ENCODE peak calls at places on chromosomes 6 and 20, in eight cellular contexts. E, C, W, A, P, I, R and N are unnamed samples.

GRCh38 chr20:44247131-44247571 is at the start of gene GDAP1L1:
- DNase-seq in E (no peak), R (peak; percentile 26), W (no peak), A (peak; percentile 40), I (no peak), P (peak; percentile 73), C (peak; percentile 90), N (peak; percentile 22)

GRCh38 chr20:47311211-47311610 is 45.3 kb downstream of the ZMYND8 start:
- DNase-seq in A (no peak), W (no peak), P (no peak), I (no peak), C (no peak), R (no peak), E (no peak), N (no peak)

GRCh38 chr6:39143238-39143930 is 28.4 kb upstream of the SAYSD1 start:
- DNase-seq in I (no peak), R (no peak), P (no peak), E (no peak), C (no peak), W (peak; percentile 5), A (no peak), N (no peak)

GRCh38 chr6:122033564-122034181 is 365.8 kb upstream of the HSF2 start:
- DNase-seq in I (peak; percentile 19), R (no peak), P (no peak), C (no peak), W (peak; percentile 88), E (peak; percentile 77), A (no peak), N (no peak)

GRCh38 chr6:106495014-106495413 is 134.3 kb downstream of the RTN4IP1 start:
- DNase-seq in R (no peak), E (no peak), P (no peak), I (no peak), A (no peak), W (no peak), C (no peak), N (no peak)

GRCh38 chr6:100276311-100277057 is 188.2 kb downstream of the SIM1 start:
- DNase-seq in W (no peak), P (no peak), R (no peak), C (no peak), I (no peak), E (no peak), A (no peak), N (no peak)

GRCh38 chr20:51862796-51863195 is 60.5 kb upstream of the SALL4 start:
- DNase-seq in R (no peak), W (no peak), P (no peak), A (no peak), E (peak; percentile 31), C (no peak), I (no peak), N (no peak)

GRCh38 chr20:45049904-45050471 is 50.9 kb downstream of the KCNS1 start:
- DNase-seq in A (no peak), W (no peak), E (no peak), I (no peak), C (no peak), R (no peak), P (no peak), N (no peak)

GRCh38 chr20:46458891-46459750 is 52.7 kb upstream of the ELMO2 start:
- DNase-seq in A (peak; percentile 22), I (no peak), P (peak; percentile 94), C (peak; percentile 88), W (no peak), R (peak; percentile 40), E (no peak), N (peak; percentile 77)

GRCh38 chr20:2815242-2815900 is 584 bp downstream of the C20orf141 start:
- DNase-seq in P (no peak), C (no peak), E (no peak), A (no peak), W (no peak), R (no peak), I (no peak), N (no peak)

GRCh38 chr6:117911660-117912059 is 4.6 kb downstream of the SLC35F1 start:
- DNase-seq in A (no peak), W (no peak), I (no peak), C (no peak), R (no peak), E (no peak), P (no peak), N (no peak)

GRCh38 chr6:135230702-135231468 is 49.8 kb downstream of the MYB start:
- DNase-seq in R (no peak), P (no peak), E (peak; percentile 9), A (no peak), I (no peak), C (no peak), W (peak; percentile 35), N (no peak)

GRCh38 chr6:149332602-149333311 is 15.2 kb downstream of the TAB2 start:
- DNase-seq in I (no peak), E (peak; percentile 12), P (no peak), C (no peak), W (no peak), A (no peak), R (no peak), N (no peak)

DNA sequence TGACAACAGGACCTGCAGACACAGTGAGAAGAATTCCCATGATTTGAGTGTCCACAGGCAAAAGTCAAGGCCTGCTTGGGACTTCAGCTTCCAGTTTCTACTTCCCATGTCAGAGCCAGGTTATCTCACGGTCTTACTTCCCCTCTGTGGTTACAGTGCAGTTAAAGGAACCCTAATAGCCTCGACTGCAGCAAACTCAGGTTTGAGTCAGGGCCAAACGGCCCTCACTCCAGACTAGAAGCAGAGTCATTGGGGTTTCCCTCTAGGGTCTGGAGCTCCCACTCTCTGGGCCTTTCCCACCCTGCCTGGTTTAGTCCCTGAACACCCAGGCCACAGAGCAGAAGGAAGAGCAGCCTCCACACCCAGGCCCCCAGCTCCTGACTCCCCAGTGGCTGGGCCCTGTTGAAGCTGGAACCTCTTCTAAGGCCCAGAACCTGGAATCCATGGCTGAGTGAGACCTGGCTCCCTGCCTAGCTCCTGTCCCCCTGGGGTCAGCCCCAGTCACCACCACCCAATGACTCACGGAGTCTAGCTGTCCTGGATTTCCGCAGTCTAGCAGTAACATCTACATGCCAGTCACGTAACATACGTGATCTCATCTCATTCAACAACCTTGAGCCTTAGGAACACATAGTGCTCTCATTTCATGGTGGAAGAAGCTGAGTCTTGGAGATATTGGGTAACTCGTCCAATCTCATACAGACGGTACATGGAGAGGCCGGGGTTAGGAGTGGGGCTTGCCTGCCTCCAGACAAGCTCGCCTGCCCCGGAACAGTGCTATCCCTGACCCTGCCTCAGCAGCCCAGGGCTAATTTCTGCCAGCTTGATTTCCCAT is 9.2 kb upstream of the GHRH start:
- DNase-seq in P (no peak), C (no peak), R (no peak), E (peak; percentile 11), A (no peak), W (no peak), I (peak; percentile 66), N (no peak)
- TF ChIP-seq CTCF in P (no peak), C (no peak), R (no peak), E (no peak), A (no peak), W (no peak), I (no peak), N (no peak)

GRCh38 chr6:53651764-53652401 is 13.7 kb downstream of the KLHL31 start:
- DNase-seq in E (peak; percentile 33), A (peak; percentile 52), R (peak; percentile 65), I (peak; percentile 70), P (peak; percentile 71), C (peak; percentile 85), W (peak; percentile 17), N (peak; percentile 75)
- TF ChIP-seq CTCF in E (peak; percentile 11), A (no peak), R (no peak), I (peak; percentile 46), P (no peak), C (peak; percentile 1), W (peak; percentile 13), N (no peak)

GRCh38 chr6:154408906-154409500 is 52.4 kb upstream of the IPCEF1 start:
- DNase-seq in W (peak; percentile 41), R (no peak), C (no peak), I (no peak), P (no peak), A (no peak), E (peak; percentile 65), N (no peak)
- TF ChIP-seq CTCF in W (peak; percentile 28), R (peak; percentile 35), C (no peak), I (no peak), P (no peak), A (no peak), E (peak; percentile 57), N (no peak)

GRCh38 chr20:38242848-38243449 is 17.6 kb downstream of the KIAA1755 start:
- DNase-seq in C (no peak), R (no peak), W (no peak), E (no peak), P (peak; percentile 55), A (no peak), I (no peak), N (no peak)
- TF ChIP-seq CTCF in C (peak; percentile 80), R (peak; percentile 31), W (peak; percentile 55), E (peak; percentile 52), P (peak; percentile 82), A (no peak), I (peak; percentile 12), N (peak; percentile 87)

DNA sequence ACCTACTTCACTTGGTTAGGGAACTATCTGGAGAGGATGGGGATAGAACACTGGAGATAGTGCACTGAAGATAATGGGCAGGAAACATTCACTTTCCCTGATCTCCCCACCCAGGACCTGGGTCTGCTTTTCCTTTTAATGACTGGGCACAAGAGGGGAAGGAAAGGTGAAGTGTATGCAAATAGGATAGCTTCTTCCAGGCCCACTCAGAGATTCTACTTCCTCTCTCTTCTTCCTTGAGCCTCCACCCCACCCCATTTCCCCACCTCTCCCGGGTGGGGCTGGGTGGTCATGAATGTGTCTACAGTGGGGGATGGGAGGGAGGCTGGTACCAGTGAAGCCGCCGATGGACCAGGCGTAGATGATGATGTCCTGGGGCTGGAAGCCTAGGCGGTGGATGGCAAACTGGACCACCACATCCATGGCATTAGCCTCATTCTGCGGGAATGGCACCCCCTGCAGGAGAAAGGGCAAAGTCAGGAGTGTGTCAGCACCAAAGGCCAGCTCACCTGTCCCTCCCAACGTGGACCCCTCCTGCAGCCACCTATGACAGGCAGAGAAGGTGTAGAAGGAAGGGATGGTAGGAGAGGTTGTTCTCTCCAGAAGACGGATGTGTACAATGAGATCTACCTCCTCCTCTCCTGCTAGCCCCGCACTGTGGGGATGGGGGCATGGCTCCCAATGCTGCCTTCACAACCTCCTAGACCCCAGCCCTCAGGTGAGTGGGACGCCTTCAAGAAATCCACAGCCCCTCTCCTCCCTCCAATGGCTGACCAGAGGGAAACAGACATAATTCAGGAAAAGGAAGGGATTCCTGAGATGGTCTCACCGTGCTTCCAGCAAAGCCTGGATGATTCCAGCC is 8.6 kb upstream of the LY6G5C start:
- DNase-seq in W (no peak), A (no peak), C (no peak), E (no peak), R (no peak), P (peak; percentile 69), I (peak; percentile 46), N (peak; percentile 20)
- TF ChIP-seq CTCF in W (peak; percentile 57), A (no peak), C (peak; percentile 40), E (peak; percentile 57), R (no peak), P (no peak), I (peak; percentile 29), N (no peak)

DNA sequence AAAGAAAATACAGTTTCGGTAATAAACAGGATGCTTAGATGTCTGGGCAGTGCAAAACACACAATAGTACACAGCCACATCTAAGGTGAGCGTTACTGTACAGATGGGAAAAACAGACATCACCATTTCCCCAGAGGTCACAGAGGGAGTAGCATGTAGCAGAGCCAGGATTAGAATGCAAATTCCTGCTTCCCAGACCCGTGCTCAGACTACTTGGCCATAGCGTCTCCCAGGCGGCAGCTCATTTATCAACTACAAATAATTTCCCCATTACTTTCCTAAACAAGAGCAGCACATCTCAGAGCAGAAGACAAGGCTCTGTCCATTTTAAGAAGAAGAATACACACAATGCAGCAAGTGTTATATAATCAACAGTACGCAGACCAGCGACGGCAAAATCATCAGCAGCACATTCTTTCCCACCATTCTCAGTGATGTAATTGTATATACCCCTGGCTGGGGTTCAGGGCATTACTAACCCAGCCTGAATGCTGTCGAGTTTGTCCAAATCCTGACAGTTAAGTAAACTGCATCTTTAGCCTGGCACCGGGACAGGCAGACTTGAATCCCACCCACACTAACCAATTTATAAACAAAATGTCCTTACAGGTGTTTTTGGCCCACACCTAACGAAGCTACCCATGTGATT is 61.9 kb downstream of the CNKSR3 start:
- DNase-seq in E (peak; percentile 86), C (no peak), R (no peak), A (no peak), W (peak; percentile 88), P (no peak), I (no peak), N (no peak)
- TF ChIP-seq CTCF in E (peak; percentile 23), C (peak; percentile 59), R (no peak), A (no peak), W (peak; percentile 57), P (no peak), I (no peak), N (no peak)